ENCODE peak calls at places on chromosomes 12 and 14, in ten cellular contexts. E, B, U, A, N, C, I, J, M and T are unnamed samples.

GRCh38 chr12:24608637-24609285 is 340.1 kb downstream of the BCAT1 start:
- DNase-seq in A (no peak), J (no peak), I (no peak), U (no peak), N (peak), C (no peak), E (no peak), B (no peak), M (peak), T (no peak)

GRCh38 chr14:32329146-32329545 is at the start of gene AKAP6:
- DNase-seq in J (no peak), I (no peak), N (no peak), C (no peak), E (no peak), B (no peak), U (no peak), M (no peak), A (no peak), T (no peak)

GRCh38 chr12:64332296-64332695 is 58.3 kb downstream of the C12orf56 start:
- DNase-seq in E (no peak), A (no peak), C (no peak), U (no peak), N (no peak), I (no peak), M (no peak), B (no peak), J (no peak), T (no peak)

GRCh38 chr12:124622326-124622725 is 54.9 kb upstream of the NCOR2 start:
- DNase-seq in I (no peak), J (no peak), N (no peak), C (no peak), A (no peak), U (no peak), M (no peak), E (no peak), B (no peak), T (no peak)

GRCh38 chr12:70091021-70091521 is 152.2 kb upstream of the CNOT2 start:
- DNase-seq in U (no peak), A (no peak), M (no peak), E (no peak), I (no peak), N (no peak), J (no peak), B (no peak), C (no peak), T (no peak)

GRCh38 chr14:94346841-94347240 is 23.7 kb upstream of the SERPINA6 start:
- DNase-seq in I (no peak), N (no peak), J (no peak), B (no peak), E (no peak), C (no peak), A (no peak), U (no peak), M (no peak), T (no peak)

GRCh38 chr14:86999076-86999475 is 993.9 kb downstream of the GALC start:
- DNase-seq in B (no peak), A (no peak), M (no peak), J (no peak), U (no peak), E (no peak), N (no peak), C (no peak), I (no peak), T (no peak)

GRCh38 chr12:10736460-10736859 is 13.3 kb upstream of the YBX3 start:
- DNase-seq in C (no peak), I (no peak), U (no peak), J (no peak), E (no peak), A (no peak), N (no peak), M (no peak), B (no peak), T (no peak)

GRCh38 chr14:74647834-74648361 is 35.9 kb upstream of the LTBP2 start:
- DNase-seq in J (peak), E (peak), I (peak), C (no peak), M (no peak), B (no peak), N (no peak), A (peak), U (no peak), T (no peak)

GRCh38 chr12:459430-460258 is at the start of gene B4GALNT3:
- DNase-seq in E (no peak), M (peak), N (no peak), U (peak), B (peak), J (peak), I (peak), A (peak), C (peak), T (peak)